ENCODE peak calls at places on chromosomes 4 and X, in four cellular contexts. E is NCI-H1930; V is NCI-H1694 treated with DMSO at 0.1 percent for 48 hours; A is CD4-positive, alpha-beta T cell. X is an unnamed sample.

GRCh38 chr4:142719854-142720541 is 126.1 kb downstream of the INPP4B start:
- DNase-seq in V (peak; percentile 3), A (no peak), E (no peak), X (no peak)

GRCh38 chr4:6452897-6453687 is 19.3 kb downstream of the PPP2R2C start:
- DNase-seq in V (no peak), A (no peak), E (no peak), X (no peak)

GRCh38 chrX:32520789-32521188 is 690.6 kb downstream of the DMD start:
- DNase-seq in V (no peak), E (no peak), A (no peak), X (no peak)

GRCh38 chr4:12852338-12853307 is 631.5 kb downstream of the RAB28 start:
- DNase-seq in A (no peak), E (peak; percentile 57), V (peak; percentile 28), X (no peak)

GRCh38 chr4:24855741-24856140 is 57.1 kb downstream of the CCDC149 start:
- DNase-seq in V (no peak), E (no peak), A (no peak), X (no peak)

GRCh38 chr4:24988776-24989175 is 42.0 kb downstream of the LGI2 start:
- DNase-seq in V (no peak), E (peak; percentile 26), A (no peak), X (no peak)

GRCh38 chrX:19964017-19964710 is 26.7 kb downstream of the BCLAF3 start:
- DNase-seq in V (no peak), E (no peak), A (no peak), X (no peak)

GRCh38 chrX:151973262-151973661 is 1.2 kb downstream of the GABRE start:
- DNase-seq in A (no peak), E (no peak), V (no peak), X (no peak)

GRCh38 chr4:40842318-40842717 is 92.6 kb downstream of the NSUN7 start:
- DNase-seq in E (no peak), A (no peak), V (peak; percentile 64), X (no peak)

GRCh38 chr4:112085156-112086035 is 59.9 kb upstream of the FAM241A start:
- DNase-seq in E (no peak), A (no peak), V (no peak), X (no peak)

GRCh38 chr4:4990857-4991540 is 28.3 kb downstream of the CYTL1 start:
- DNase-seq in A (no peak), E (no peak), V (no peak), X (no peak)

GRCh38 chr4:185282968-185283367 is 73.6 kb downstream of the SNX25 start:
- DNase-seq in A (no peak), V (no peak), E (no peak), X (no peak)

GRCh38 chrX:24513416-24513815 is 48.3 kb downstream of the PDK3 start:
- DNase-seq in A (no peak), V (no peak), E (no peak), X (no peak)

GRCh38 chr4:4864443-4864939 is 5.0 kb downstream of the MSX1 start:
- DNase-seq in E (no peak), A (no peak), V (no peak), X (no peak)

GRCh38 chr4:57157611-57158137 is 47.5 kb upstream of the IGFBP7 start:
- DNase-seq in A (no peak), E (no peak), V (no peak), X (no peak)

GRCh38 chr4:109235683-109236082 is 66.8 kb downstream of the COL25A1 start:
- DNase-seq in E (no peak), A (no peak), V (no peak), X (no peak)

GRCh38 chr4:134408897-134409296 is 207.3 kb upstream of the PABPC4L start:
- DNase-seq in A (no peak), E (no peak), V (no peak), X (no peak)

GRCh38 chr4:156775803-156776202 is 195.8 kb downstream of the PDGFC start:
- DNase-seq in E (no peak), V (no peak), A (no peak), X (no peak)

GRCh38 chr4:23384741-23385140 is 505.1 kb downstream of the PPARGC1A start:
- DNase-seq in A (no peak), V (no peak), E (no peak), X (no peak)

GRCh38 chrX:134544189-134544588 is 84.2 kb downstream of the HPRT1 start:
- DNase-seq in V (no peak), E (no peak), A (no peak), X (no peak)

GRCh38 chr4:168694669-168695068 is 197.8 kb downstream of the PALLD start:
- DNase-seq in V (no peak), A (no peak), E (no peak), X (no peak)

GRCh38 chrX:40224658-40225057 is 126.9 kb upstream of the BCOR start:
- DNase-seq in A (no peak), V (no peak), E (no peak), X (no peak)

GRCh38 chr4:152220201-152220666 is 315.7 kb downstream of the FBXW7 start:
- DNase-seq in V (no peak), E (no peak), A (no peak), X (no peak)

GRCh38 chr4:133320576-133321170 is 171.6 kb downstream of the PCDH10 start:
- DNase-seq in A (no peak), E (no peak), V (peak; percentile 13), X (peak; percentile 4)

GRCh38 chrX:74656079-74656745 is 41.8 kb upstream of the RLIM start:
- DNase-seq in E (no peak), V (no peak), A (no peak), X (no peak)

GRCh38 chrX:115522955-115523354 is 38.0 kb upstream of the PLS3 start:
- DNase-seq in E (no peak), V (no peak), A (no peak), X (no peak)

GRCh38 chr4:181770971-181771370 is 472.2 kb upstream of the TENM3 start:
- DNase-seq in V (no peak), A (no peak), E (no peak), X (no peak)

GRCh38 chr4:24598025-24598424 is 13.7 kb upstream of the DHX15 start:
- DNase-seq in E (no peak), A (no peak), V (no peak), X (no peak)

GRCh38 chr4:125370478-125370877 is 55.7 kb downstream of the FAT4 start:
- DNase-seq in A (no peak), V (no peak), E (no peak), X (no peak)

GRCh38 chr4:48780867-48781219 is 764 bp upstream of the FRYL start:
- DNase-seq in E (peak; percentile 24), V (peak; percentile 30), A (peak; percentile 18), X (no peak)

GRCh38 chr4:21879187-21879586 is 69.4 kb downstream of the KCNIP4 start:
- DNase-seq in A (no peak), V (no peak), E (no peak), X (no peak)

GRCh38 chr4:127622923-127623754 is 9.6 kb upstream of the INTU start:
- DNase-seq in V (no peak), A (no peak), E (peak; percentile 74), X (no peak)

GRCh38 chr4:105154576-105154975 is 7.9 kb downstream of the TET2 start:
- DNase-seq in A (no peak), E (no peak), V (no peak), X (no peak)

GRCh38 chr4:6342530-6343293 is 73.1 kb downstream of the WFS1 start:
- DNase-seq in E (no peak), A (no peak), V (peak; percentile 66), X (no peak)

GRCh38 chr4:184310171-184310567 is 92.5 kb upstream of the ENPP6 start:
- DNase-seq in V (no peak), E (no peak), A (peak; percentile 20), X (no peak)

X was measured in DMS 273 treated with DMSO at 0.1 percent for 48 hours.